ENCODE peak calls at places on chromosomes 3 and 15, in six cellular contexts. U is fibroblast of lung, N is SK-N-SH, A is NT2/D1, H is H1, P is K562. Q is an unnamed sample.

GRCh38 chr3:190617185-190617584 is 103.3 kb downstream of the IL1RAP start:
- DNase-seq in U (no peak), N (no peak), A (no peak), H (no peak), P (no peak), Q (no peak)

GRCh38 chr3:141845407-141846049 is 30.9 kb upstream of the ATP1B3 start:
- DNase-seq in U (no peak), N (no peak), A (peak), H (peak), P (peak), Q (peak)

GRCh38 chr3:168341965-168342719 is 246.4 kb upstream of the GOLIM4 start:
- DNase-seq in U (peak), N (no peak), A (no peak), H (no peak), P (no peak), Q (peak)

GRCh38 chr3:123834631-123835030 is 49.5 kb downstream of the MYLK start:
- DNase-seq in U (peak), N (no peak), A (peak), H (no peak), P (no peak), Q (no peak)

GRCh38 chr3:117853923-117854322 is 1144.3 kb downstream of the TUSC7 start:
- DNase-seq in U (peak), N (peak), A (no peak), H (no peak), P (no peak), Q (no peak)

GRCh38 chr3:115436767-115437301 is 186.5 kb upstream of the GAP43 start:
- DNase-seq in U (peak), N (no peak), A (peak), H (no peak), P (no peak), Q (no peak)

GRCh38 chr3:112327371-112327951 is 5.5 kb upstream of the CD200 start:
- DNase-seq in U (peak), N (peak), A (no peak), H (no peak), P (peak), Q (peak)

GRCh38 chr15:32730677-32731654 is 13.2 kb downstream of the GREM1 start:
- DNase-seq in U (peak), N (no peak), A (no peak), H (peak), P (peak), Q (peak)

GRCh38 chr15:70802629-70803028 is 39.3 kb upstream of the UACA start:
- DNase-seq in U (peak), N (no peak), A (no peak), H (no peak), P (no peak), Q (no peak)

GRCh38 chr3:50193746-50194127 is 2.3 kb downstream of the GNAT1 start:
- DNase-seq in U (no peak), N (no peak), A (no peak), H (no peak), P (no peak), Q (no peak)

GRCh38 chr3:64815691-64816225 is 128.0 kb upstream of the ADAMTS9 start:
- DNase-seq in U (no peak), N (peak), A (no peak), H (no peak), P (no peak), Q (no peak)

GRCh38 chr15:101451886-101452285 is 37.6 kb downstream of the PCSK6 start:
- DNase-seq in U (no peak), N (no peak), A (no peak), H (no peak), P (no peak), Q (no peak)

GRCh38 chr3:98754483-98754882 is 8.7 kb upstream of the ST3GAL6 start:
- DNase-seq in U (no peak), N (no peak), A (no peak), H (no peak), P (no peak), Q (no peak)

GRCh38 chr3:10949197-10949596 is 43.4 kb upstream of the SLC6A1 start:
- DNase-seq in U (no peak), N (no peak), A (no peak), H (no peak), P (no peak), Q (no peak)
- H3K4me3 ChIP-seq in U (no peak), N (no peak), A (no peak), H (no peak), P (no peak), Q (no peak)

GRCh38 chr3:127003601-127004280 is 20.8 kb downstream of the PLXNA1 start:
- DNase-seq in U (no peak), N (no peak), A (no peak), H (no peak), P (no peak), Q (no peak)
- H3K9ac ChIP-seq in U (no peak), N (no peak), A (no peak), H (no peak), P (peak), Q (no peak)

GRCh38 chr15:65029736-65030208 is 333 bp upstream of the MTFMT start:
- DNase-seq in U (no peak), N (no peak), A (no peak), H (no peak), P (no peak), Q (no peak)
- H3K4me3 ChIP-seq in U (peak), N (peak), A (no peak), H (peak), P (peak), Q (peak)

DNA sequence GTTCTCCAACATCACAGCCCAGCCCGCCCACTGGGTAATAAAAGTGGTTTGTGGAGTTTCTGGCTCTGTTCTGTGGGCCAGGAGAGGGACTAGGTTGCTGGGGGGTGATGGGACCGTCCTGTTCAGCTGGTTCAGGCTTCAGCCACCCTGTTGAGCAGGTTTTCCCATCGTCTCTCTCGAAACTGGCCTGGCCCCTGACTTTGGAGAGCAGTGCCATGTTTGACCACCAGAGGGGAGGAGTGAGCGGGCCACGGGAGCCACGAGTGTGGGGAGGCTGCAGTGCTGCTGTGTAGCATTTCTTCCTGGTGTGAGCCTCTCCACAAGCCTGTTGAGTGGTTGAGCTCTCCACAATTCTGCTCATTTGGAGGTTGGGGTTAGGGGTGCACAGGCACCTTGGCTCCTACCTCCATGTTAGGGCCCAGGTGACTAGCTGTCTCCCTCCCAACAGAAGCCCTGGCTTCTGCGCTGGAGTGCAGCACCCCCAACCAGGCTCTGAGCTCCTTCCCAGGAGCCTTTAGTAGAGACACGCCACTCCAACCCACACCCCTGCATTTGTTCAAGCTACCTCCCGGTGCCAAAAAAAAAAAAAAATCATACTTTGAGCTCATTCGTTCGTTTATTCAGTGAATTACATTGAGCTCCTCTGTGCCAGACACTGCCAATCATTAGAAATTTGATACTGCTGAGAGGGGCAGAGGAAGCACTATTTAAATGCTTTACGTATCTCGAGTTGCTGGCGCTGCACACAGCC is 13.9 kb downstream of the SPINT1 start:
- DNase-seq in U (peak), N (peak), A (no peak), H (peak), P (peak), Q (peak)
- H3K9ac ChIP-seq in U (no peak), N (no peak), A (no peak), H (no peak), P (peak), Q (peak)

GRCh38 chr15:51341366-51342248 is at the start of gene GLDN:
- DNase-seq in U (peak), N (peak), A (peak), H (peak), P (no peak), Q (peak)
- H3K4me3 ChIP-seq in U (peak), N (peak), A (peak), H (peak), P (no peak), Q (peak)

GRCh38 chr15:41494190-41494921 is 682 bp downstream of the ITPKA start:
- DNase-seq in U (no peak), N (peak), A (no peak), H (peak), P (peak), Q (peak)

GRCh38 chr15:41494922-41495735 is 1.5 kb downstream of the ITPKA start:
- DNase-seq in U (no peak), N (no peak), A (no peak), H (peak), P (peak), Q (peak)

GRCh38 chr15:41492597-41493204 is 973 bp upstream of the ITPKA start:
- DNase-seq in U (no peak), N (peak), A (no peak), H (no peak), P (no peak), Q (no peak)

GRCh38 chr15:41493205-41493901 is at the start of gene ITPKA:
- DNase-seq in U (peak), N (peak), A (no peak), H (peak), P (peak), Q (peak)

GRCh38 chr15:41493902-41494189 is 172 bp downstream of the ITPKA start:
- DNase-seq in U (no peak), N (no peak), A (no peak), H (no peak), P (no peak), Q (no peak)
- H3K9ac ChIP-seq in U (no peak), N (no peak), A (peak), H (no peak), P (peak), Q (peak)